ENCODE peak calls at places on chromosomes 2 and 18, in ten cellular contexts. F is GM06990, T is endodermal cell, L is GM12865, I is ovary, N is foreskin fibroblast, A is kidney epithelial cell, Z is mucosa of descending colon, Y is breast epithelium, O is GM23338. Q is an unnamed sample.

GRCh38 chr2:82837588-82838304 is 1621.3 kb downstream of the SUCLG1 start:
- DNase-seq in A (peak), Z (no peak), L (no peak), T (no peak), I (no peak), N (peak), F (no peak), Y (no peak), O (no peak), Q (peak)

GRCh38 chr2:237323656-237324055 is 90.3 kb downstream of the COL6A3 start:
- DNase-seq in F (no peak), Y (no peak), Z (no peak), T (no peak), I (no peak), N (no peak), L (no peak), O (no peak), A (no peak), Q (no peak)

GRCh38 chr2:157747695-157748370 is 119.2 kb upstream of the ACVR1C start:
- DNase-seq in A (peak), L (peak), Z (peak), I (no peak), O (no peak), T (no peak), N (peak), F (no peak), Y (no peak), Q (peak)

GRCh38 chr2:202758128-202758527 is 113.4 kb downstream of the ICA1L start:
- DNase-seq in F (no peak), I (no peak), T (no peak), A (no peak), Y (no peak), N (no peak), L (no peak), O (no peak), Z (no peak), Q (no peak)

GRCh38 chr18:24009651-24010333 is 4.8 kb upstream of the TTC39C start:
- DNase-seq in T (no peak), N (no peak), F (peak), O (no peak), Z (no peak), L (peak), A (no peak), I (no peak), Y (no peak), Q (no peak)

GRCh38 chr2:235070063-235070706 is 118.4 kb downstream of the SH3BP4 start:
- DNase-seq in Z (no peak), I (no peak), Y (no peak), O (peak), A (peak), L (no peak), N (no peak), T (peak), F (no peak), Q (no peak)

GRCh38 chr2:232522014-232522854 is 2.0 kb downstream of the PRSS56 start:
- DNase-seq in I (peak), A (no peak), Y (no peak), N (no peak), O (peak), Z (peak), T (peak), F (no peak), L (peak), Q (no peak)

GRCh38 chr2:54763636-54764291 is 40.3 kb downstream of the EML6 start:
- DNase-seq in F (no peak), A (no peak), N (no peak), L (peak), Y (no peak), I (no peak), Z (peak), T (peak), O (peak), Q (no peak)

GRCh38 chr2:141570474-141571131 is 560.2 kb downstream of the LRP1B start:
- DNase-seq in A (no peak), O (no peak), Z (no peak), F (no peak), Y (no peak), L (no peak), T (peak), N (no peak), I (no peak), Q (no peak)

GRCh38 chr2:26068602-26069298 is 34.9 kb downstream of the RAB10 start:
- DNase-seq in A (peak), T (no peak), L (peak), O (peak), F (peak), Y (no peak), I (no peak), Z (peak), N (peak), Q (peak)

GRCh38 chr2:216319771-216320170 is 52.5 kb downstream of the MARCHF4 start:
- DNase-seq in I (no peak), Z (no peak), N (peak), Y (no peak), T (peak), L (no peak), F (no peak), O (peak), A (no peak), Q (no peak)

GRCh38 chr2:224442092-224442999 is 40.4 kb upstream of the FAM124B start:
- DNase-seq in Z (peak), Y (no peak), I (no peak), F (no peak), L (peak), O (peak), N (peak), A (no peak), T (no peak), Q (no peak)

GRCh38 chr18:22044474-22045220 is 124.7 kb upstream of the GATA6 start:
- DNase-seq in Z (peak), Y (peak), I (no peak), O (no peak), L (no peak), A (no peak), F (no peak), T (peak), N (no peak), Q (no peak)

GRCh38 chr2:10501521-10501961 is 53.4 kb upstream of the ODC1 start:
- DNase-seq in L (no peak), Z (no peak), A (no peak), T (no peak), I (no peak), O (no peak), F (no peak), N (no peak), Y (peak), Q (no peak)

GRCh38 chr2:147910990-147911473 is 66.2 kb downstream of the ACVR2A start:
- DNase-seq in L (peak), T (peak), F (peak), N (peak), Z (peak), A (peak), I (peak), O (peak), Y (no peak), Q (peak)

GRCh38 chr2:36544638-36545338 is 53.2 kb downstream of the FEZ2 start:
- DNase-seq in T (no peak), O (no peak), A (no peak), F (no peak), I (no peak), N (no peak), Y (no peak), Z (no peak), L (no peak), Q (no peak)

GRCh38 chr2:64463784-64464183 is 9.8 kb downstream of the LGALSL start:
- DNase-seq in A (no peak), Z (no peak), T (peak), O (no peak), Y (no peak), I (peak), L (no peak), F (no peak), N (peak), Q (peak)

GRCh38 chr2:86412007-86412406 is 29.2 kb upstream of the KDM3A start:
- DNase-seq in N (no peak), L (no peak), F (no peak), Z (no peak), A (no peak), I (no peak), T (no peak), Y (no peak), O (no peak), Q (no peak)

GRCh38 chr2:86416126-86416525 is 25.0 kb upstream of the KDM3A start:
- DNase-seq in T (no peak), Y (no peak), I (no peak), L (no peak), F (no peak), A (no peak), Z (no peak), O (no peak), N (no peak), Q (no peak)

GRCh38 chr2:86414996-86415395 is 26.2 kb upstream of the KDM3A start:
- DNase-seq in I (no peak), F (no peak), N (no peak), L (no peak), Z (no peak), Y (no peak), T (no peak), A (no peak), O (no peak), Q (no peak)

GRCh38 chr2:86413296-86414085 is 27.7 kb upstream of the KDM3A start:
- DNase-seq in Y (no peak), Z (no peak), A (no peak), F (no peak), N (no peak), O (no peak), L (no peak), I (no peak), T (peak), Q (no peak)

DNA sequence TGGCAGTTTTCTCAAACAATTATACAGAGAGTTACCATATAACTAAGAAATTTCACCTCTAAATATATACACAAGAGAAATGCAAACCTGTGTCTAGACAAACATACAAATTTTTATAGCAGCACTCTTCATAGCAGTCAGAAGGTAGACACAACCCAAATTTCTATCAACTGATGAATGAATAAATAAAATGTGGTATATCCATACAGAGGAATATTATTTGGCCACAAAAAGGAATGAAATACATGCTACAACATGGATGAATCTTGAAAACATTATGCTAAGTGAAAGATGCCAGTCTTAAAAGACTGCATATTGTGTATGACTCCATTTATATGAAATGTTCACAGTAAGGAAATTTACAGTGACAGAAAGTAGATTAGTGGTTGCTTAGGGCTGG is 30.6 kb upstream of the KDM3A start:
- DNase-seq in I (no peak), L (no peak), F (no peak), N (no peak), O (no peak), T (no peak), Y (no peak), A (no peak), Z (no peak), Q (no peak)
- H3K4me3 ChIP-seq in I (no peak), L (no peak), F (no peak), N (no peak), O (no peak), T (no peak), Y (no peak), A (no peak), Z (no peak), Q (no peak)

DNA sequence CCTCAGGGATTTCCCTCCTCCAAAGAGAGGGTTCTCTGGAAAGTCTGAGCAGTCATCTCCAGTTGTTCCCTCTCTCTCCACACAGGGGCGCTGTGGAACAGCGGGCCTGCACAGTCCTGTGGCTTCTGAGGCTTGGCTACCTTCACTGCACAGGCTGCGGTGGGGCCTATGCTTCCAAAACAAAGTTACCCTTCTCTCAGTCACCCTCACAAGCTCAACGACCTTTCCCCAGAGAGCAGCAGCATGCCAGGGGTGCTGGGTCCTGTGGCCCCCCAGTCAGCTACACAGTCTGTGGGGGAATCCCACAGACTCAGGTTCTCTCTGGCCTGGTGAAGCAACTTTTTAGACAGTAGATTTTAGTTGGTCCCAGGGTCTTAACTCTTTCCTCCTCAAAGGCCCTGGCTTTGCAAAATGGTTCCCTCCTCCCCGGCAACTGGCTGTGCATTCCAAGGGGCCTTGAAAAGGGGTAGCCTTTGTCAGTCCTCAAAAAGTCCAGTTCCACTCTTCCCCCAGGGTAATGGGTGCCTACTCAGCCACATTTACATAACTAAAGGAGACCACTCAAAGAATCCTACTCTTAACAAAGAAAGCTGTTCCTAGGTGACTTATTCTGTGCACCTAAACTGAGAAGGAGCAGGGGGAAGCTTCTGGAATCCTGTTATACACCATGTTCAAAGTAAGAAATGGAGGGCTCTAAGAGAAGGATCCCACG is 14.9 kb downstream of the B3GNT7 start:
- DNase-seq in I (no peak), A (no peak), Z (no peak), O (peak), T (peak), Y (no peak), L (no peak), N (no peak), F (no peak), Q (no peak)
- TF ChIP-seq CTCF in I (no peak), A (peak), Z (no peak), O (peak), T (peak), Y (no peak), L (peak), N (peak), F (peak), Q (peak)

GRCh38 chr2:168188011-168188410 is 59.4 kb downstream of the STK39 start:
- DNase-seq in Y (no peak), O (no peak), A (no peak), Z (no peak), F (no peak), N (no peak), T (no peak), I (no peak), L (no peak), Q (no peak)
- H3K4me3 ChIP-seq in Y (no peak), O (no peak), A (no peak), Z (no peak), F (no peak), N (no peak), T (no peak), I (no peak), L (no peak), Q (no peak)

GRCh38 chr18:2547477-2548087 is 23.7 kb downstream of the METTL4 start:
- DNase-seq in Y (no peak), I (no peak), O (peak), N (peak), T (no peak), F (no peak), A (no peak), Z (peak), L (peak), Q (no peak)
- TF ChIP-seq CTCF in Y (peak), I (no peak), O (peak), N (no peak), T (peak), F (peak), A (peak), Z (no peak), L (peak), Q (peak)

DNA sequence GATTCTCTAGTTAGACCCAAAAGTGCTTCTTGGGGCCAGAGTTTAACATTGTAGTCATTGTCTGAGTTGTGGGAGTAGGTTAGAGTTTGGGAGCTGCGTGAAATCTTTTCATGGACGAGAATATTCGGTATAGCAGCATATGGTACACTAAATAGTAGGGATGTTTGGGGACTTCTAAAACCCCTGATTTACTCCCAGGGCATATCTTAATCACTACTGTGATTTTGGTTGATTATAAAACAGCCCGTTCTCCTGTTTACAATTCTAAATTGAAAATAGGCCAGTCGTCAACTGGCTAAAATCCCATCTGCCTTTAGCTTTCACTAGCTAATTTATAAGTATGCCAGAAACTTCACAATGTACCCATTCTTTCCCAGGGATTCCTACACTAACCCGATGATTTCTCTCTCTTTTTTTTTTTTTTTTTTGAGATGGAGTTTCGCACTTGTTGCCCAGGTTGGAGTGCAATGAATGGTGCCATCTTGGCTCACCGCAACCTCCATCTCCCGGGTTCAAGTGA is 44.3 kb downstream of the MOB4 start:
- DNase-seq in T (no peak), F (no peak), I (no peak), A (no peak), L (no peak), Y (no peak), O (no peak), Z (no peak), N (no peak), Q (no peak)
- H3K4me3 ChIP-seq in T (no peak), F (no peak), I (no peak), A (no peak), L (no peak), Y (no peak), O (no peak), Z (no peak), N (no peak), Q (no peak)

DNA sequence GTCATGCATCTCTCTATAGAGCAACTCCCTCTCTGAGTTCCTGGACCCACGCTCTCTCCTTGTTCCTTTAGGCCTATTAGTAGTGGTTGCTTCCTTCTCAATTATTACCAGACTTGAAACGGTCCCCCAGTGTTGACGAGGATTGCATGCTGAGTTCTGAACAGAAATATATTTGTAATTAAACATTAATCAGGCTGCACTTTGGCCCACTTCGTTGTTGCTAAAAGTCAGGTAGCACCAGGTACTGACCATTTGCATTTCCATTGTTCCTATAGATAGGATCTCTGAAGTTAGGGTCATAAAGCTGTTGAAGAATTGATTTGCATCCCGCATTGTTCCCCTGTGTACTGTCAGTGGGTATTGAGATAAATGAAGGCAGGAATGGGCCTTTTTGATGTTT is 36.9 kb upstream of the TTR start:
- DNase-seq in I (no peak), N (no peak), F (no peak), Z (no peak), A (no peak), Y (no peak), O (no peak), L (no peak), T (no peak), Q (no peak)
- TF ChIP-seq CTCF in I (no peak), N (no peak), F (no peak), Z (no peak), A (no peak), Y (no peak), O (no peak), L (no peak), T (no peak), Q (no peak)

GRCh38 chr2:68791914-68792313 is 57.3 kb downstream of the ARHGAP25 start:
- DNase-seq in O (no peak), F (no peak), Y (peak), L (no peak), I (no peak), Z (no peak), N (no peak), A (no peak), T (no peak), Q (no peak)
- H3K4me3 ChIP-seq in O (no peak), F (no peak), Y (no peak), L (no peak), I (no peak), Z (no peak), N (no peak), A (no peak), T (no peak), Q (no peak)

DNA sequence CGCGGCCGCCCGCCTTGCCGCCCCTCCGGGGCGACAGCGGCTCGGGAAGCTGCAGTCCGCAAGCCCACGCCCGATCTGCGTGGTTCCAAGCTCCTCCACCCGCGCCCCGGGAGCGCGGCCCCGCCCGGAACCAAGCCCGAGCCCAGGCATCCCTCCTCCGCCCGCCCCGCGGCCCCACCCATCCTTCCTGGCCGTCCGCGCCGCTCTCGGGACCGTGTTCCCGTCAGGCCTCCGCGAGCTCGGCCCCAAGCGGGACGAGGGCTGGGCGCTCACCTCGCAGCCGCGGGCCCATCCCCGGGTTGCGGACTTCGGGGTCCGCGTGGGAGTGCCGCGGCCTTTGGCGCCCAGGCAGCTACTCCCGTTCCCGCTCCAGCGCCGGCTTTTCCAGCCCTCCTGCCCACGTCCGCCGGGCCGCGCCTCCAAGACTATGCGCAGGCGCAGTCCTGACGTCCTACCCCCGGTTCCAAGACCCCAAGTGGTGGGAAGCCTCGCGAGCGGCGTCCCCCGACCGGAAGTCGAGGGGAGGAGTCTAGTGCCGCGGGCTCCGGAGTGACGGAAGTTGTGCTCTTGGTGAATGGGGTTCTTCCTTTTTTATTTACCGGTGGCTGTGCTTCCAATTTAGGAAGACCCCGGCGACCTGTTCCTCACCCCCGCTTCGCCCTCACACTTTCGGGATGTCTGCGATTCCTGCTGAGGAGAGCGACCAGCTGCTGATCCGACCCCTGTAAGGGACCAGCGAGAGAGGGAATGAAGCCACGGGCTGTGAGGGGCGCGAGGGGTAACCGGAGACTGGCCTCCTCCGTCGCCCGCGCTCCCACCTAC is at the start of the genes CPSF3 and ITGB1BP1:
- DNase-seq in I (peak), T (peak), O (peak), F (peak), N (peak), L (peak), Z (peak), Y (peak), A (peak), Q (peak)
- TF ChIP-seq CTCF in I (no peak), T (no peak), O (no peak), F (no peak), N (no peak), L (no peak), Z (no peak), Y (peak), A (no peak), Q (no peak)

DNA sequence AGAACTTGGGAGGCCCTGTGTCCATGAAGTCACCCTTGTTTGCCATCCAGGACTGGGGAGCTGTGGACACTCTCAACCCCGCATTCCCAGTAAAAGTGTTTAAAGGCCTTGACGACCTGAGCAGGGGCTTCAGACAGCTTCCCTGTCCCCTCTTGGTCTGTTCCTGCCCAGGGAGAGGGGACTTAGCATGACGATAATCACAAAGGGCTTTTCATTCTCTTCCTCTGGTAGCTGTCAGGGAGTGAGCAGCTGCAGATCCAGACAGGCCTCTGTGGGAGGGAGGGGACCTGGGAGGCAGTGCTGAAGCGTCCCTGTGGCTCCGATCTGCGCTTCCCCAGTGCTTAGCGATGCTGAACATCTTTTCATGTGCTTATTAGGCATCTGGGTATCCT is 77.8 kb upstream of the HS6ST1 start:
- DNase-seq in A (no peak), F (no peak), I (no peak), O (peak), N (no peak), T (peak), Y (no peak), Z (no peak), L (no peak), Q (no peak)
- H3K4me3 ChIP-seq in A (no peak), F (no peak), I (no peak), O (peak), N (no peak), T (no peak), Y (no peak), Z (no peak), L (no peak), Q (no peak)